ENCODE peak calls at places on chromosomes 6 and 20, in eight cellular contexts. H is left lung; F is CD4-positive, alpha-beta memory T cell; U is pancreas; A is ascending aorta; C is neuronal stem cell; M is upper lobe of right lung; I is ovary. P is an unnamed sample.

GRCh38 chr20:38728911-38729642 is 4.8 kb downstream of the SLC32A1 start:
- DNase-seq in H (no peak), F (peak; percentile 18), U (no peak), A (no peak), C (no peak), M (no peak), I (no peak), P (no peak)

GRCh38 chr20:19074828-19075516 is 137.5 kb upstream of the SLC24A3 start:
- DNase-seq in H (peak; percentile 39), F (no peak), U (no peak), A (no peak), C (no peak), M (no peak), I (no peak), P (peak; percentile 65)

GRCh38 chr6:125114248-125114858 is 39.2 kb upstream of the TPD52L1 start:
- DNase-seq in H (no peak), F (peak; percentile 29), U (no peak), A (peak; percentile 79), C (no peak), M (no peak), I (peak; percentile 55), P (peak; percentile 78)

GRCh38 chr6:83417880-83418663 is 12.8 kb downstream of the ME1 start:
- DNase-seq in H (no peak), F (no peak), U (no peak), A (no peak), C (peak; percentile 9), M (no peak), I (no peak), P (peak; percentile 54)

GRCh38 chr6:149755300-149756260 is 6.0 kb downstream of the PCMT1 start:
- DNase-seq in H (no peak), F (no peak), U (no peak), A (no peak), C (no peak), M (no peak), I (no peak), P (no peak)

GRCh38 chr6:36720251-36721141 is 22.9 kb downstream of the RAB44 start:
- DNase-seq in H (peak; percentile 17), F (no peak), U (no peak), A (no peak), C (no peak), M (peak; percentile 54), I (no peak), P (no peak)

GRCh38 chr6:37435816-37436215 is 2.8 kb downstream of the CMTR1 start:
- DNase-seq in H (no peak), F (no peak), U (no peak), A (no peak), C (no peak), M (no peak), I (no peak), P (no peak)

GRCh38 chr20:34190679-34191090 is 50.5 kb upstream of the ASIP start:
- DNase-seq in H (peak; percentile 70), F (no peak), U (peak; percentile 76), A (peak; percentile 67), C (peak; percentile 70), M (peak; percentile 80), I (peak; percentile 81), P (peak; percentile 68)

GRCh38 chr20:58688838-58689237 is 3.8 kb upstream of the NPEPL1 start:
- DNase-seq in H (peak; percentile 54), F (no peak), U (no peak), A (no peak), C (no peak), M (no peak), I (no peak), P (no peak)

GRCh38 chr6:28606424-28607391 is 81.0 kb downstream of the GPX5 start:
- DNase-seq in H (no peak), F (peak; percentile 24), U (no peak), A (no peak), C (peak; percentile 57), M (no peak), I (peak; percentile 21), P (peak; percentile 70)

GRCh38 chr6:110064744-110065524 is 86.8 kb downstream of the GPR6 start:
- DNase-seq in H (no peak), F (no peak), U (no peak), A (no peak), C (no peak), M (no peak), I (no peak), P (no peak)

GRCh38 chr6:159533016-159533415 is 160.0 kb downstream of the SOD2 start:
- DNase-seq in H (no peak), F (no peak), U (no peak), A (no peak), C (no peak), M (no peak), I (no peak), P (no peak)

GRCh38 chr6:31952140-31952805 is 6.4 kb downstream of the CFB start:
- DNase-seq in H (peak; percentile 53), F (peak; percentile 19), U (peak; percentile 69), A (peak; percentile 82), C (peak; percentile 53), M (peak; percentile 83), I (peak; percentile 73), P (no peak)

GRCh38 chr20:210809-211502 is 16.1 kb upstream of the DEFB129 start:
- DNase-seq in H (no peak), F (no peak), U (no peak), A (no peak), C (no peak), M (no peak), I (no peak), P (no peak)

GRCh38 chr6:1313755-1314503 is 2.0 kb downstream of the FOXQ1 start:
- DNase-seq in H (peak; percentile 49), F (no peak), U (peak; percentile 89), A (no peak), C (no peak), M (peak; percentile 86), I (no peak), P (no peak)

GRCh38 chr6:301526-301925 is 9.2 kb downstream of the DUSP22 start:
- DNase-seq in H (no peak), F (no peak), U (no peak), A (no peak), C (no peak), M (no peak), I (no peak), P (no peak)

GRCh38 chr20:51128198-51128597 is 105.3 kb upstream of the KCNG1 start:
- DNase-seq in H (no peak), F (no peak), U (no peak), A (peak; percentile 3), C (no peak), M (no peak), I (no peak), P (no peak)

GRCh38 chr6:139367810-139368321 is 6.6 kb downstream of the CITED2 start:
- DNase-seq in H (no peak), F (no peak), U (no peak), A (no peak), C (peak; percentile 65), M (no peak), I (no peak), P (peak; percentile 60)

GRCh38 chr20:40683221-40683893 is 5.7 kb downstream of the MAFB start:
- DNase-seq in H (no peak), F (no peak), U (no peak), A (no peak), C (peak; percentile 37), M (peak; percentile 75), I (no peak), P (no peak)

GRCh38 chr20:40683894-40684268 is 5.2 kb downstream of the MAFB start:
- DNase-seq in H (no peak), F (no peak), U (no peak), A (no peak), C (peak; percentile 9), M (no peak), I (no peak), P (no peak)

GRCh38 chr20:40680560-40680959 is 8.5 kb downstream of the MAFB start:
- DNase-seq in H (no peak), F (no peak), U (no peak), A (no peak), C (no peak), M (no peak), I (no peak), P (no peak)

GRCh38 chr20:40681684-40682083 is 7.4 kb downstream of the MAFB start:
- DNase-seq in H (no peak), F (no peak), U (no peak), A (no peak), C (no peak), M (no peak), I (no peak), P (no peak)

GRCh38 chr20:40682104-40683045 is 6.7 kb downstream of the MAFB start:
- DNase-seq in H (no peak), F (no peak), U (no peak), A (no peak), C (peak; percentile 12), M (peak; percentile 73), I (peak; percentile 38), P (no peak)
- H3K4me3 ChIP-seq in H (peak overlapping the region; percentile 76), F (no peak overlapping the region), U (no peak overlapping the region), A (peak overlapping the region; percentile 27), C (no peak overlapping the region), M (peak overlapping the region; percentile 51), I (no peak overlapping the region), P (no peak overlapping the region)

GRCh38 chr6:169520104-169520503 is 181.7 kb downstream of the WDR27 start:
- DNase-seq in H (no peak), F (no peak), U (no peak), A (no peak), C (no peak), M (no peak), I (no peak), P (no peak)
- H3K9me3 ChIP-seq in H (no peaks in the 10 kb centered on the region), F (no peaks in the 10 kb centered on the region), U (no peaks in the 10 kb centered on the region), A (peaks cover 15% of the 10 kb centered on the region), C (peaks cover 5% of the 10 kb centered on the region), M (no peaks in the 10 kb centered on the region), I (no peaks in the 10 kb centered on the region), P (peaks cover 18% of the 10 kb centered on the region)

DNA sequence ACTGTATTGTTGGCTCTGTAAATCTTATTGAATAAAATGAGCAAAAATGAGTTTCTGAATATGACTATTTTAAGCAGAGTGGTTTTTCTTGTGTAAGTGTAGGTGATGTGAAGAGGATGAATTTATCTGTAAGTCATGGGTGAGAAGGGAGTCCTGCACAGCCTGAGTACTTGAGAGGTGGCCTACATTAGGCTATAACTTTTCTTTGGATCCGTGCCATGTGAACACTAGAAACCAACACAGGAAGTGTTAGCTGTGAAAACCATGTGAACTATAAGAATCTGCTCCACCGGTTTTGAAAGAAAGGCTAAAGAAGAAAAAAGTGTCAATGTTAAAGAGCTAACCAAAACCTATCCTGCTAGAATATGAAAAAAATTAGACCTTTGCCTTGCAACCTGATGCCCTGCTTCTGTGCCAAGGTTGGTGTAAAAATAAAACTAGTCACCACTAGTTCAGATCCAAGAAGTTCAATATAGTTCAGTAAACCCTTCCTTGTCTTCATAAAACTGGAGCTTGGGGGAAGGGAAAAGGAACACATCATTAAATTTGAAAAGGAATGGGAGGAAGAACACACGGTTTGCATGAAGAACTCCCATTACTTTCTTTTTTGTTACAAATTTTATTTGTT is 21.3 kb downstream of the PLCB1 start:
- DNase-seq in H (no peak), F (peak; percentile 33), U (no peak), A (no peak), C (no peak), M (no peak), I (no peak), P (no peak)
- H3K4me1 ChIP-seq in H (no peaks in the 10 kb centered on the region), F (peaks cover 70% of the 10 kb centered on the region), U (peaks cover 11% of the 10 kb centered on the region), A (no peaks in the 10 kb centered on the region), C (no peaks in the 10 kb centered on the region), M (peaks cover 27% of the 10 kb centered on the region), I (no peaks in the 10 kb centered on the region), P (no peaks in the 10 kb centered on the region)

DNA sequence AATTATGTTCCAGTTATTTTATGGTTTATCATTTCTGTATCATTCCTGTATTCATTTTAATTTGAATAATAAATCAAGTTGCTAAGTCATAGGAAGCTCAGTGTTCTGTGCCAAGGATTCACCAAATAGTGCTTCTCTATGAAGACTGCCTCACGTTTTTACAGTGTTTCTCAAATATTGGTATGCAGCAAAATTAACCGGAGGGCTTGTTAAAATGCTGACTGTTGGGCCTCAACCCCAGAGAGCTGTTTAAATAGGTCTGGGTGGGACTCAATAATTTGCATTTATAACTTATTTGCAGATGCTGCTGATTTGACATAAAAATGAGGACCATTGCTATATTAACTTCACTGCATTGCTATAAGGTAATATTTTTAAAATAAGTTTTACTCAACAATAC is 166.7 kb downstream of the TINAG start:
- DNase-seq in H (no peak), F (no peak), U (no peak), A (no peak), C (no peak), M (no peak), I (no peak), P (no peak)
- H3K4me3 ChIP-seq in H (no peak overlapping the region), F (no peak overlapping the region), U (no peak overlapping the region), A (no peak overlapping the region), C (no peak overlapping the region), M (no peak overlapping the region), I (no peak overlapping the region), P (no peak overlapping the region)